ENCODE peak calls at places on chromosomes 7 and 10, in eight cellular contexts. M, Q, S, K, B, O, R and D are unnamed samples.

GRCh38 chr7:29748286-29749099 is 57.8 kb upstream of the WIPF3 start:
- DNase-seq in B (no peak), O (no peak), K (no peak), Q (peak), M (peak), S (no peak), R (peak), D (no peak)

GRCh38 chr7:29113384-29114102 is 32.8 kb downstream of the CPVL start:
- DNase-seq in K (no peak), O (peak), S (no peak), Q (peak), R (no peak), B (no peak), M (peak), D (no peak)

GRCh38 chr10:32139223-32140073 is 83.2 kb upstream of the KIF5B start:
- DNase-seq in Q (peak), B (peak), M (peak), K (peak), S (peak), O (peak), R (peak), D (peak)

GRCh38 chr10:91590142-91590903 is 42.5 kb downstream of the PPP1R3C start:
- DNase-seq in R (no peak), K (peak), O (peak), M (peak), B (peak), S (peak), Q (no peak), D (peak)

GRCh38 chr7:112071856-112072255 is 134.3 kb downstream of the DOCK4 start:
- DNase-seq in S (no peak), O (no peak), M (no peak), B (no peak), R (no peak), Q (no peak), K (no peak), D (no peak)

GRCh38 chr7:14900051-14900450 is 2.5 kb downstream of the DGKB start:
- DNase-seq in M (no peak), B (no peak), K (no peak), R (no peak), Q (no peak), O (no peak), S (no peak), D (no peak)

GRCh38 chr7:51014811-51015210 is 232.1 kb upstream of the GRB10 start:
- DNase-seq in M (no peak), B (no peak), O (no peak), R (no peak), K (no peak), Q (no peak), S (no peak), D (no peak)

GRCh38 chr10:33376476-33376875 is 42.0 kb upstream of the NRP1 start:
- DNase-seq in M (no peak), B (no peak), R (no peak), O (no peak), Q (no peak), K (no peak), S (no peak), D (no peak)

GRCh38 chr10:91296471-91296870 is 76.0 kb downstream of the PCGF5 start:
- DNase-seq in S (no peak), M (peak), B (no peak), O (no peak), R (peak), K (no peak), Q (peak), D (no peak)

GRCh38 chr7:103447073-103447960 is 1.3 kb upstream of the SLC26A5 start:
- DNase-seq in Q (peak), K (peak), M (peak), B (peak), S (no peak), O (peak), R (peak), D (no peak)

GRCh38 chr10:35795131-35795819 is 153.2 kb upstream of the FZD8 start:
- DNase-seq in K (no peak), R (no peak), M (no peak), B (no peak), S (no peak), O (no peak), Q (no peak), D (no peak)

GRCh38 chr10:21519981-21520436 is 5.5 kb downstream of the SKIDA1 start:
- DNase-seq in B (no peak), K (no peak), S (no peak), O (no peak), Q (no peak), R (no peak), M (no peak), D (no peak)

GRCh38 chr10:132305654-132306340 is 2.0 kb downstream of the STK32C start:
- DNase-seq in Q (no peak), O (no peak), K (no peak), B (no peak), S (no peak), M (no peak), R (no peak), D (peak)

DNA sequence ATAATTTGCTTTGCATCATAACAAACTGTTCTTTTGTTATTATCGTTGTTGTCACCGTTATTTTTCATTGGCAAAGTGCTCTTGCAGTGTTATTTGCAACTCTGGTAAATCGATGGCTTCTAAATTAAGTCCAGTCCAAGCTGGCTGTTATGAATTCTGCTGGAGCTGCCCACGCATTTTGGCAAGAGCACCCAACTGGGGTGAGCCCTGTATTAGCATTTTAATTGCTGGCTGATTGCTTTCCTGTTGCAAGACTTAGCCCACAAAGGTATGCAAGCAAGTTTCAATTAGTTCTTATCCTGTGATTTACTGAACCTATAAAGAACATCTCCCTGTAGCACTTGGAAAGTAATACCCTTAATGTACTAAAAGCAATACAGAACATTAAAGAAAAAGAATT is 226.8 kb downstream of the ACTR3B start:
- DNase-seq in M (no peak), B (no peak), O (no peak), R (no peak), S (no peak), Q (no peak), K (no peak), D (no peak)
- TF ChIP-seq EP300 in M (no peak), B (no peak), O (no peak), R (no peak), S (no peak), Q (no peak), K (no peak), D (no peak)

GRCh38 chr7:140591178-140591902 is 49.3 kb downstream of the DENND2A start:
- DNase-seq in B (no peak), K (no peak), S (no peak), O (no peak), Q (no peak), M (no peak), R (no peak), D (no peak)

GRCh38 chr7:140587243-140587642 is 53.4 kb downstream of the DENND2A start:
- DNase-seq in B (no peak), Q (no peak), K (no peak), M (no peak), R (no peak), S (no peak), O (no peak), D (no peak)

GRCh38 chr7:140585333-140585732 is 55.3 kb downstream of the DENND2A start:
- DNase-seq in K (no peak), O (no peak), B (no peak), S (no peak), R (no peak), Q (no peak), M (no peak), D (no peak)

GRCh38 chr7:140581411-140581810 is 59.2 kb downstream of the DENND2A start:
- DNase-seq in Q (no peak), M (no peak), R (no peak), O (no peak), B (no peak), S (no peak), K (no peak), D (no peak)

DNA sequence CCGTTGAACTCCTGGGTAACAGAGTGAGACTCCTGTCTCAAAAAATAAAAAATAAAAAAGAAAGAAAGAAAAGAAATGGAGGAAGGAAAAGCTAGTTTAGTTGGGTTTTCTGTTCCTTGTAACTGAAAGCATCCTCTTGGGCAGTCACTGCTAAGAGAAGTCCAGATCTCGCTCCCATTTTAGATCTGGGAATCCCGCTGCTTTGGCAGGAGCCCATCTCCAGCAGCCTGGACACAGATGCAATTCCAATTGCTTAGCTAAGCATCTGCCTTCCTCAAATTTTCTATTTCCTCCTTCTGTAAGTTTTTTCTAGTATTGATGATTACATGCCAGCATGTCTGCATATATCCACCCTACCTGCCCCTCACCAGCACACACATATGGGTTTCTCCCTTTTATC is 54.1 kb downstream of the DENND2A start:
- DNase-seq in R (no peak), B (no peak), O (no peak), S (no peak), M (no peak), K (no peak), Q (no peak), D (no peak)
- TF ChIP-seq EP300 in R (no peak), B (no peak), O (no peak), S (no peak), M (no peak), K (no peak), Q (no peak), D (no peak)

GRCh38 chr7:76302299-76303056 is at the start of gene HSPB1:
- DNase-seq in K (peak), M (peak), O (peak), Q (peak), B (peak), R (peak), S (peak), D (peak)
- TF ChIP-seq EP300 in K (peak), M (no peak), O (no peak), Q (no peak), B (peak), R (peak), S (no peak), D (peak)

GRCh38 chr7:38796636-38797501 is 112.1 kb downstream of the VPS41 start:
- DNase-seq in O (peak), K (peak), R (peak), S (peak), Q (peak), B (peak), M (peak), D (no peak)

GRCh38 chr7:38798552-38799267 is 110.3 kb downstream of the VPS41 start:
- DNase-seq in S (no peak), M (no peak), B (no peak), R (no peak), K (no peak), Q (no peak), O (no peak), D (no peak)

GRCh38 chr7:38806912-38807311 is 102.1 kb downstream of the VPS41 start:
- DNase-seq in O (no peak), R (no peak), Q (no peak), B (no peak), M (no peak), S (no peak), K (no peak), D (no peak)

DNA sequence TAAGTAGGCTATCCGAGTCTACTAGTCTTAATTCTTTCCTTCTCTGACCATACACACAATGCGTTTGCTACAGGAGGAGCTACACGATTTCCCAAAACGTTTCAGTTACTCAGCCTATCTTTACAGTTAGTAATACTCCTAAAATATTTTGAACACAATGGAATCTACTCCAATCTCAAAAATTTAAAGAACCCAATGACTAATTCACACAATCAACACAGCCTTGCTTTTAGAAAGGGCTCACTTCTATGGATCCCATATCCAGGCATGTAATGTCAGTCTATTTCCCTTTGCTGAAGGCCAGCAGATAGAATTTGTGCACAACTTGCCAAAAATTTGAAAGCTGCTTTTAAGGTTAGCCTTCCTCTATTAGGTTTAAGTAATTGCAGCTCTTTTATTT is 107.2 kb downstream of the VPS41 start:
- DNase-seq in R (no peak), M (no peak), K (no peak), Q (no peak), B (no peak), O (no peak), S (no peak), D (no peak)
- TF ChIP-seq EP300 in R (no peak), M (no peak), K (no peak), Q (no peak), B (no peak), O (no peak), S (no peak), D (no peak)

GRCh38 chr10:22821501-22821900 is 106.4 kb upstream of the ARMC3 start:
- DNase-seq in R (no peak), K (no peak), O (no peak), Q (no peak), B (no peak), M (no peak), S (no peak), D (no peak)

GRCh38 chr10:22824984-22825383 is 102.9 kb upstream of the ARMC3 start:
- DNase-seq in R (no peak), O (no peak), K (no peak), Q (peak), M (peak), S (no peak), B (no peak), D (no peak)

GRCh38 chr10:22824520-22824919 is 103.3 kb upstream of the ARMC3 start:
- DNase-seq in B (no peak), O (no peak), Q (no peak), S (no peak), K (no peak), R (no peak), M (no peak), D (no peak)

GRCh38 chr10:22825841-22826240 is 102.0 kb upstream of the ARMC3 start:
- DNase-seq in K (no peak), Q (no peak), O (peak), B (no peak), M (no peak), S (no peak), R (peak), D (no peak)

GRCh38 chr10:22823109-22823508 is 104.7 kb upstream of the ARMC3 start:
- DNase-seq in Q (peak), O (no peak), B (no peak), S (no peak), K (no peak), M (peak), R (no peak), D (no peak)
- TF ChIP-seq EP300 in Q (no peak), O (no peak), B (no peak), S (no peak), K (no peak), M (peak), R (peak), D (no peak)